ENCODE peak calls at places on chromosomes 12 and 14, in four cellular contexts. T is WTC11, O is omental fat pad, U is mucosa of descending colon. H is an unnamed sample.
A peak's percentile ranks its signal among the peaks of the same experiment; 100 is the strongest.

GRCh38 chr12:76876696-76877229 is 2.1 kb downstream of the CSRP2 start:
- DNase-seq in T (no peak), O (no peak), U (no peak), H (no peak)

GRCh38 chr14:92480856-92481255 is 32.7 kb upstream of the RIN3 start:
- DNase-seq in T (no peak), O (no peak), U (no peak), H (no peak)

GRCh38 chr14:51014086-51014485 is 69.8 kb upstream of the PYGL start:
- DNase-seq in T (no peak), O (no peak), U (no peak), H (no peak)

GRCh38 chr12:102539651-102540553 is 59.5 kb upstream of the IGF1 start:
- DNase-seq in T (no peak), O (no peak), U (no peak), H (no peak)

GRCh38 chr14:68306934-68307758 is 485.7 kb downstream of the ZFP36L1 start:
- DNase-seq in T (no peak), O (no peak), U (peak; percentile 60), H (no peak)

GRCh38 chr12:7959278-7960063 is 23.5 kb upstream of the SLC2A3 start:
- DNase-seq in T (peak; percentile 70), O (no peak), U (no peak), H (no peak)

GRCh38 chr12:63795944-63796343 is 16.2 kb downstream of the RXYLT1 start:
- DNase-seq in T (no peak), O (no peak), U (no peak), H (no peak)

GRCh38 chr14:64566651-64567122 is 16.9 kb downstream of the PPP1R36 start:
- DNase-seq in T (no peak), O (no peak), U (no peak), H (no peak)

GRCh38 chr12:94779520-94779919 is 129.2 kb upstream of the TMCC3 start:
- DNase-seq in T (no peak), O (no peak), U (no peak), H (no peak)

GRCh38 chr14:45199246-45199645 is 53.8 kb downstream of the MIS18BP1 start:
- DNase-seq in T (no peak), O (no peak), U (no peak), H (no peak)

GRCh38 chr12:26197832-26198231 is 2.5 kb downstream of the SSPN start:
- DNase-seq in T (no peak), O (no peak), U (no peak), H (no peak)

GRCh38 chr12:82955020-82955419 is 268.3 kb downstream of the TMTC2 start:
- DNase-seq in T (no peak), O (no peak), U (no peak), H (no peak)

GRCh38 chr12:123010110-123010509 is 29.6 kb downstream of the ARL6IP4 start:
- DNase-seq in T (no peak), O (no peak), U (no peak), H (no peak)

GRCh38 chr12:39145175-39145999 is 240.0 kb upstream of the CPNE8 start:
- DNase-seq in T (peak; percentile 92), O (no peak), U (peak; percentile 68), H (peak; percentile 70)

DNA sequence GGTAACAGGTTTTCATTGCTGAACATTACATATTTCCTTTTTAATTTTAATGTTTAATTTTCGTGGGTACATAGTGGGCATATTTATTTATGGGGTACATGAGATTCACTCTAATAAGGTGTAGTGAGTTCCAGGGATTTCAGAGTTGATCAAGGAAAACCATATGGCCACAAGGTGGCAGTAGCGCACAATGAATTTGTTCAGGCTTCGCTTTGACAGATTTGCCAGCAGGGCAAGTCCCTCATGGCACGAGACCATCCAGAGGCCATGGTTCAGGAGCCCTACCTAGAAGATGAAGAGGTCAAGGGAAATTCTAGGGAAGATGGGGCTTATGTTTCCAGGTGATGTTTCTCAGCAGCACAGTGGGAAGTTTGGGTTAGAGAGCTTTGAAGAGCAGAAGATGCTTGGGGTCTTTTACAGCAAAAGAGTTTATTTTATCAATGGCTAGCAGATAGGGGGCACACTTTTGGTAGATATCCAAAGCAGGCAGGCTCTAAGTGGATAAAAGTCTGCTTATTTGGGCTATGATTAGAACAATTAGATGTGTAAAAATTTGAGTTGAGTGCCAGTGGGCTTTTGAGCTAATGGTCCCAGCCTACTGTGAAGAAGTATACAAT is 1004.4 kb downstream of the AACS start:
- DNase-seq in T (peak; percentile 47), O (peak; percentile 27), U (no peak), H (peak; percentile 76)
- TF ChIP-seq CTCF in T (peak; percentile 38), O (no peak), U (no peak), H (peak; percentile 75)

GRCh38 chr12:111692575-111693210 is 6.8 kb downstream of the ACAD10 start:
- DNase-seq in T (peak; percentile 28), O (no peak), U (no peak), H (no peak)
- TF ChIP-seq CTCF in T (no peak), O (no peak), U (no peak), H (peak; percentile 31)

GRCh38 chr12:6936642-6937480 is 6.8 kb upstream of the RNU7-1 start:
- DNase-seq in T (peak; percentile 30), O (no peak), U (peak; percentile 73), H (no peak)
- TF ChIP-seq CTCF in T (no peak), O (no peak), U (no peak), H (no peak)

GRCh38 chr12:45655753-45656152 is 73.8 kb upstream of the ARID2 start:
- DNase-seq in T (no peak), O (no peak), U (no peak), H (no peak)

GRCh38 chr12:45651029-45651428 is 78.5 kb upstream of the ARID2 start:
- DNase-seq in T (no peak), O (no peak), U (no peak), H (no peak)

GRCh38 chr12:45654002-45654401 is 75.5 kb upstream of the ARID2 start:
- DNase-seq in T (no peak), O (no peak), U (no peak), H (no peak)

GRCh38 chr12:45658066-45658465 is 71.4 kb upstream of the ARID2 start:
- DNase-seq in T (no peak), O (no peak), U (no peak), H (no peak)

DNA sequence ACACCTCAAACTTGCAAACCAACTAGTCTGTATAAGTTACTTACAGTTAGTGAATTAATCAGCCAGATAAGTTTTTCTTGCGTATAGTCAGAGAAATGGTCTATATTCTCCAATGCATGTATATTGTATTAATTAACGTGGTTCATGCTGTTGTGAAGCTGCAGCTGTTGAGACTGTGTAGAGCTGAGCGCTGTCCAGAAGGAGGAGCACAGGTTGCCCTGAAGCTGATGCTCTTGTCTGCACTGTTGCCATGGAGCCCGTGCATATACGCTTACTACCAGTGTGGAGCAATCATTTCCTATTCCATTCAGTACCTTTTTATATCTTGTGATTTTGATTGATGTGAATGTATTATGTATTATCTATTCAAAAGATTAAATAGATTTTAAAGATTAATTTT is 74.3 kb upstream of the ARID2 start:
- DNase-seq in T (no peak), O (no peak), U (no peak), H (no peak)
- TF ChIP-seq CTCF in T (no peak), O (no peak), U (no peak), H (no peak)

GRCh38 chr14:104158827-104159798 is 20.7 kb downstream of the KIF26A start:
- DNase-seq in T (no peak), O (no peak), U (no peak), H (no peak)

GRCh38 chr14:104159990-104160389 is 21.6 kb downstream of the KIF26A start:
- DNase-seq in T (no peak), O (no peak), U (no peak), H (no peak)

GRCh38 chr14:104156142-104156541 is 17.8 kb downstream of the KIF26A start:
- DNase-seq in T (no peak), O (no peak), U (no peak), H (no peak)

GRCh38 chr14:104155513-104155912 is 17.1 kb downstream of the KIF26A start:
- DNase-seq in T (no peak), O (no peak), U (no peak), H (no peak)

GRCh38 chr14:104157303-104157928 is 19.0 kb downstream of the KIF26A start:
- DNase-seq in T (peak; percentile 45), O (no peak), U (no peak), H (no peak)
- TF ChIP-seq CTCF in T (no peak), O (no peak), U (no peak), H (peak; percentile 38)

GRCh38 chr14:21231020-21231652 is 38.1 kb downstream of the HNRNPC start:
- DNase-seq in T (no peak), O (no peak), U (no peak), H (no peak)

GRCh38 chr14:21236948-21237797 is 32.1 kb downstream of the HNRNPC start:
- DNase-seq in T (no peak), O (no peak), U (no peak), H (no peak)

GRCh38 chr14:21234112-21234511 is 35.1 kb downstream of the HNRNPC start:
- DNase-seq in T (no peak), O (no peak), U (no peak), H (no peak)

GRCh38 chr14:21229821-21230220 is 39.4 kb downstream of the HNRNPC start:
- DNase-seq in T (no peak), O (no peak), U (no peak), H (no peak)

GRCh38 chr14:21233457-21234076 is 35.7 kb downstream of the HNRNPC start:
- DNase-seq in T (no peak), O (no peak), U (no peak), H (no peak)
- TF ChIP-seq CTCF in T (no peak), O (no peak), U (no peak), H (peak; percentile 22)

GRCh38 chr14:53929871-53930685 is 26.5 kb downstream of the BMP4 start:
- DNase-seq in T (peak; percentile 83), O (no peak), U (no peak), H (no peak)
- TF ChIP-seq CTCF in T (peak; percentile 70), O (no peak), U (peak; percentile 23), H (peak; percentile 61)

DNA sequence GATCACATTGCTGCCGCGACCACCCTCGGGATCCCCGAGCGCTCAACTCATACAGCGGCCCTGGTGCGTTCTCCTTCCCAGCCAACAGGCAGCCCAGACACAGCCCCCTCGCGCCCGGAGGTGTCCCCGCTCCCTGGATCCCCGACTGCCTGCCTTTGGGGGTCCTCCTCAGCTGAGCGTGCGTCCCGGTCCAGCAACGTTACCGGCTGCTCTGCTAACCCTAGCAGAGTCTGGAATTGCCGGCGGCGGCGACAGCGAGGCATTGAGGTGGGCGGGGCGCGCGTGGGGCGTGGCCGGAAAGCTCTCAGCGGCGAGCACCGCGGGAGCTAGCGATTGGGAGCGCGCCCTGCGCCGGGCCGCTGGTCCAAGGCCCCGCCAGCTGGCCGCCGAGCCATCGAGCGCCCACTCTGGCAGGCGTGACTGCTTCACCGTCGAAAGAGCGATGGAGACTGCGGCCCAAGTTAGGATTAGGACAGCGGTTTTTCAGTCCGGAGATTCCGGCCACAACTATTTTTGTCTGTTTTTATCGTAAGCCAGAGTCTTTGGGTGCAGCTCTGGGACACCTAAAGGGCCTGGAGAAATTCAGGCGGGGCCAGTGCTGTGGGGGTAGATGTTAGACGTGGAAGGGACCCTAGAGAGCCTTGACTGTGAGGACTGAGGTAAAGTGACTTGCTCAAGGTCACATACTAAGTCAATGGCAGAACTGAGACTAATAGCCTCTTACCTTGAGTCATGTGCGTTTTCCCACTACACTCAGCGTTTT is at the start of gene HEATR5A:
- DNase-seq in T (peak; percentile 96), O (peak; percentile 79), U (peak; percentile 97), H (peak; percentile 96)
- TF ChIP-seq CTCF in T (no peak), O (no peak), U (peak; percentile 26), H (no peak)

DNA sequence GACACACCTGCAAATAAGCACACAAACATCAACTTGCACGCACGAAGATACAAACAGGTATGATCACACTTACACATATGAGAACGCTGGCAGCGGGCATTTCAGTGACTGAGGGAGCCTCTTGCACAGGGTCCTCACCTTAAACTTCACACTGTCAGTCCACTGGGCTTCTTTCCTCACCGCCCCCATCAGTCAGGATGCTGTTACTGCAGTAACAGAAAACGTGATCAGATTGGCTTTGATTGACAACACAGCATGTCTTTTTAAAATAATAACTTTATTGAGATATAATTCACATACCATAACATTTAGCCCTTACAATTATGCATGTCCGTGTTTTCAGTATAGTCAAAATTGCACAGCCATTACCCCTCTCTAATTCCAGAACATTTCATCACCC is 8.2 kb downstream of the CCDC197 start:
- DNase-seq in T (peak; percentile 30), O (no peak), U (no peak), H (no peak)
- TF ChIP-seq CTCF in T (peak; percentile 42), O (no peak), U (no peak), H (peak; percentile 59)